ENCODE peak calls at places on chromosomes 7 and 10, in seven cellular contexts. W is neuronal stem cell, A is mesenchymal stem cell, X is mesendoderm, L is H1, V is H9, C is trophoblast cell. D is an unnamed sample.

GRCh38 chr10:129945941-129946760 is 17.9 kb downstream of the EBF3 start:
- DNase-seq in W (no peak), A (no peak), X (no peak), L (no peak), V (no peak), C (no peak), D (peak; percentile 38)

GRCh38 chr10:110323503-110323902 is 18.8 kb upstream of the SMNDC1 start:
- DNase-seq in W (no peak), A (peak; percentile 84), X (peak; percentile 51), L (no peak), V (no peak), C (peak; percentile 59), D (peak; percentile 97)

GRCh38 chr10:68121862-68122261 is 12.6 kb downstream of the MYPN start:
- DNase-seq in W (no peak), A (peak; percentile 43), X (peak; percentile 61), L (no peak), V (no peak), C (no peak), D (no peak)

GRCh38 chr7:27176343-27176731 is 2.2 kb upstream of the HOXA10 start:
- DNase-seq in W (no peak), A (no peak), X (no peak), L (no peak), V (peak; percentile 25), C (no peak), D (no peak)

GRCh38 chr10:104639595-104640338 is 1.3 kb upstream of the SORCS3 start:
- DNase-seq in W (peak; percentile 36), A (no peak), X (peak; percentile 82), L (peak; percentile 59), V (peak; percentile 71), C (no peak), D (no peak)

GRCh38 chr7:17440831-17441230 is 142.4 kb downstream of the AHR start:
- DNase-seq in W (no peak), A (no peak), X (no peak), L (no peak), V (no peak), C (no peak), D (no peak)

GRCh38 chr10:59872892-59873463 is 33.4 kb downstream of the CCDC6 start:
- DNase-seq in W (no peak), A (peak; percentile 87), X (peak; percentile 36), L (no peak), V (no peak), C (peak; percentile 37), D (peak; percentile 97)

GRCh38 chr7:139937685-139938084 is 108.6 kb downstream of the TBXAS1 start:
- DNase-seq in W (no peak), A (no peak), X (no peak), L (no peak), V (no peak), C (no peak), D (no peak)

GRCh38 chr7:129213828-129214227 is 11.0 kb upstream of the AHCYL2 start:
- DNase-seq in W (no peak), A (no peak), X (peak; percentile 84), L (peak; percentile 66), V (peak; percentile 79), C (peak; percentile 81), D (no peak)

GRCh38 chr7:70183278-70183677 is 585.0 kb downstream of the AUTS2 start:
- DNase-seq in W (no peak), A (no peak), X (peak; percentile 66), L (no peak), V (no peak), C (no peak), D (no peak)

GRCh38 chr10:36759111-36759805 is 366.1 kb upstream of the ANKRD30A start:
- DNase-seq in W (no peak), A (peak; percentile 57), X (no peak), L (no peak), V (no peak), C (peak; percentile 32), D (peak; percentile 93)

GRCh38 chr7:91243591-91244368 is 20.5 kb upstream of the FZD1 start:
- DNase-seq in W (no peak), A (peak; percentile 63), X (no peak), L (no peak), V (no peak), C (peak; percentile 60), D (peak; percentile 59)

GRCh38 chr7:16223963-16224707 is 197.2 kb downstream of the CRPPA start:
- DNase-seq in W (no peak), A (no peak), X (no peak), L (no peak), V (no peak), C (no peak), D (no peak)

GRCh38 chr7:12638851-12639467 is 48.5 kb upstream of the ARL4A start:
- DNase-seq in W (no peak), A (peak; percentile 44), X (peak; percentile 16), L (no peak), V (no peak), C (peak; percentile 90), D (peak; percentile 54)

GRCh38 chr7:34928052-34928451 is 109.2 kb downstream of the DPY19L1 start:
- DNase-seq in W (peak; percentile 51), A (no peak), X (peak; percentile 81), L (peak; percentile 93), V (peak; percentile 83), C (peak; percentile 82), D (no peak)

GRCh38 chr7:4706384-4707032 is 24.4 kb downstream of the FOXK1 start:
- DNase-seq in W (no peak), A (peak; percentile 85), X (peak; percentile 70), L (peak; percentile 54), V (peak; percentile 58), C (peak; percentile 9), D (peak; percentile 64)

GRCh38 chr10:25522946-25523608 is 348.3 kb downstream of the GPR158 start:
- DNase-seq in W (peak; percentile 27), A (no peak), X (peak; percentile 91), L (peak; percentile 85), V (peak; percentile 81), C (peak; percentile 66), D (no peak)

GRCh38 chr10:93465806-93466675 is 16.1 kb downstream of the MYOF start:
- DNase-seq in W (no peak), A (peak; percentile 97), X (no peak), L (no peak), V (no peak), C (peak; percentile 98), D (peak; percentile 90)

GRCh38 chr7:120991570-120991969 is 3.1 kb downstream of the CPED1 start:
- DNase-seq in W (no peak), A (peak; percentile 75), X (no peak), L (no peak), V (no peak), C (peak; percentile 68), D (peak; percentile 90)

GRCh38 chr10:14822879-14823755 is 14.7 kb downstream of the CDNF start:
- DNase-seq in W (peak; percentile 12), A (peak; percentile 48), X (peak; percentile 45), L (no peak), V (no peak), C (peak; percentile 63), D (peak; percentile 59)

GRCh38 chr10:35259769-35260397 is 76.4 kb upstream of the CCNY start:
- DNase-seq in W (no peak), A (peak; percentile 92), X (peak; percentile 79), L (no peak), V (no peak), C (peak; percentile 58), D (peak; percentile 98)

GRCh38 chr10:124336186-124336585 is 82.5 kb downstream of the OAT start:
- DNase-seq in W (no peak), A (peak; percentile 38), X (no peak), L (peak; percentile 16), V (no peak), C (no peak), D (no peak)

GRCh38 chr7:151007469-151007898 is 16.7 kb downstream of the NOS3 start:
- DNase-seq in W (no peak), A (no peak), X (no peak), L (no peak), V (peak; percentile 38), C (no peak), D (no peak)

GRCh38 chr10:72692897-72693598 is 1.1 kb downstream of the MCU start:
- DNase-seq in W (no peak), A (peak; percentile 46), X (peak; percentile 34), L (peak; percentile 20), V (no peak), C (no peak), D (peak; percentile 18)

GRCh38 chr7:2175514-2175913 is 57.2 kb downstream of the MAD1L1 start:
- DNase-seq in W (no peak), A (peak; percentile 73), X (peak; percentile 57), L (no peak), V (no peak), C (no peak), D (peak; percentile 97)

GRCh38 chr10:7090529-7090928 is 320.3 kb downstream of the SFMBT2 start:
- DNase-seq in W (no peak), A (peak; percentile 65), X (no peak), L (no peak), V (no peak), C (no peak), D (peak; percentile 51)
- H3K4ac ChIP-seq in W (no peak overlapping the region), A (no peak overlapping the region), X (no peak overlapping the region), L (no peak overlapping the region), V (no peak overlapping the region), C (no peak overlapping the region), D (no peak overlapping the region)

DNA sequence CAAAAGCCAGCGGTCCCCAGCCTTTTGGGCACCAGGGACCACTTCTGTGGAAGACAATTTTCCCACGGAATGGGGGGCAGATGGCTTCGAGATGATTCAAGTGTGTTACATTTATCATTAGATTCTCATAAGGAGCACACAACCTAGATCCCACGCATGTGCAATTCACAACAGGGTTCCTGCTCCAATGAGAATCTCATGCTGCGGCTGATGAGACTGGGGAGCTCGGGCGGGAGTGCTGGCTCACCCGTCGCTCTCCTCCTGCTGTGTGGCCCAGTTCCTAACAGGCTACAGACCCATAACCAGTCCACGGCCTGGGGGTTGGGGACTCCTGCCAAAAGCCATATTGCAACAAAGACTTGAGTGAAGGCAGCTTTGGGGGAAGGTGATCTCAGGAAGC is 26.6 kb upstream of the DOCK1 start:
- DNase-seq in W (no peak), A (no peak), X (no peak), L (no peak), V (no peak), C (no peak), D (no peak)
- H2BK5ac ChIP-seq in W (no peak overlapping the region), A (no peak overlapping the region), X (no peak overlapping the region), L (no peak overlapping the region), V (no peak overlapping the region), C (no peak overlapping the region), D (no peak overlapping the region)

GRCh38 chr10:97736403-97736901 is 476 bp upstream of the ZFYVE27 start:
- DNase-seq in W (no peak), A (no peak), X (no peak), L (no peak), V (no peak), C (no peak), D (no peak)
- H3K4ac ChIP-seq in W (no peak overlapping the region), A (no peak overlapping the region), X (no peak overlapping the region), L (peak overlapping the region; percentile 86), V (no peak overlapping the region), C (no peak overlapping the region), D (peak overlapping the region; percentile 92)

DNA sequence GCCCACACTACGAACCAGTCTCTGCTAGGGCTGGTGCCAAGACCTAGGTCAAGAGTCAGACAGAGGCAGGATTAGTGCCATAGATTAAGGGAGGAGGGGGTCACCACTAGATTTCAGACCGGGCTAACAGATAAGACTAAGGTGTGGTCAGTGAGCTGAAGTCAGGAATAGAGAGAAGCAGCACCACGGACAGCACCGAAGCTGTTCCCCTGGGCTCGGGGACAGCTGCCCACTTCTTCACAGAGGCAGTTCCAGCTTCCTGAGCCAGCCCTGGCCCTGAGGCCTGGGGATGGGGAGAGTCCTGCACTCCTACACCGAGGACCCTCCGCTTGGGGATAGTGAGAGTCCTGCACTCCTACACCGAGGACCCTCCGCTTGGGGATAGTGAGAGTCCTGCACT is 11.2 kb upstream of the JAKMIP3 start:
- DNase-seq in W (no peak), A (no peak), X (peak; percentile 67), L (peak; percentile 80), V (peak; percentile 67), C (no peak), D (no peak)
- H2BK5ac ChIP-seq in W (no peak overlapping the region), A (no peak overlapping the region), X (no peak overlapping the region), L (no peak overlapping the region), V (no peak overlapping the region), C (no peak overlapping the region), D (no peak overlapping the region)